ENCODE peak calls at places on chromosomes 16 and 17, in four cellular contexts. A is psoas muscle, W is GM23338, O is Caco-2. U is an unnamed sample.

GRCh38 chr17:16878084-16878483 is 93.8 kb downstream of the TNFRSF13B start:
- DNase-seq in A (no peak), W (no peak), O (no peak), U (no peak)

GRCh38 chr16:53224932-53225533 is 170.2 kb downstream of the CHD9 start:
- DNase-seq in A (no peak), W (no peak), O (no peak), U (no peak)

GRCh38 chr16:47847220-47847970 is 308.4 kb downstream of the ABCC12 start:
- DNase-seq in A (no peak), W (no peak), O (no peak), U (no peak)

GRCh38 chr16:67388591-67388990 is 4.7 kb downstream of the TPPP3 start:
- DNase-seq in A (no peak), W (no peak), O (no peak), U (no peak)

GRCh38 chr17:9918804-9919352 is 13.8 kb upstream of the RCVRN start:
- DNase-seq in A (no peak), W (no peak), O (no peak), U (no peak)

GRCh38 chr16:22670551-22670970 is 143.4 kb upstream of the HS3ST2 start:
- DNase-seq in A (no peak), W (peak; percentile 95), O (peak; percentile 58), U (no peak)

GRCh38 chr17:60106377-60107059 is 27.8 kb upstream of the HEATR6 start:
- DNase-seq in A (no peak), W (no peak), O (no peak), U (no peak)

GRCh38 chr17:30203471-30203981 is 32.0 kb downstream of the SLC6A4 start:
- DNase-seq in A (no peak), W (peak; percentile 68), O (no peak), U (no peak)

GRCh38 chr16:23865853-23866252 is 30.1 kb downstream of the PRKCB start:
- DNase-seq in A (no peak), W (peak; percentile 75), O (no peak), U (no peak)

GRCh38 chr17:42953669-42954068 is 10.6 kb downstream of the AARSD1 start:
- DNase-seq in A (no peak), W (no peak), O (no peak), U (no peak)

GRCh38 chr17:82839617-82840292 is at the start of gene ZNF750:
- DNase-seq in A (no peak), W (peak; percentile 48), O (no peak), U (no peak)

GRCh38 chr16:14007460-14007859 is 63.7 kb upstream of the MRTFB start:
- DNase-seq in A (no peak), W (no peak), O (no peak), U (peak; percentile 19)

GRCh38 chr17:81665205-81666091 is 957 bp downstream of the OXLD1 start:
- DNase-seq in A (no peak), W (peak; percentile 40), O (peak; percentile 55), U (no peak)

GRCh38 chr16:74605746-74606520 is 981 bp downstream of the GLG1 start:
- DNase-seq in A (no peak), W (no peak), O (no peak), U (no peak)

GRCh38 chr16:14013145-14013570 is 58.0 kb upstream of the MRTFB start:
- DNase-seq in A (no peak), W (no peak), O (no peak), U (no peak)

DNA sequence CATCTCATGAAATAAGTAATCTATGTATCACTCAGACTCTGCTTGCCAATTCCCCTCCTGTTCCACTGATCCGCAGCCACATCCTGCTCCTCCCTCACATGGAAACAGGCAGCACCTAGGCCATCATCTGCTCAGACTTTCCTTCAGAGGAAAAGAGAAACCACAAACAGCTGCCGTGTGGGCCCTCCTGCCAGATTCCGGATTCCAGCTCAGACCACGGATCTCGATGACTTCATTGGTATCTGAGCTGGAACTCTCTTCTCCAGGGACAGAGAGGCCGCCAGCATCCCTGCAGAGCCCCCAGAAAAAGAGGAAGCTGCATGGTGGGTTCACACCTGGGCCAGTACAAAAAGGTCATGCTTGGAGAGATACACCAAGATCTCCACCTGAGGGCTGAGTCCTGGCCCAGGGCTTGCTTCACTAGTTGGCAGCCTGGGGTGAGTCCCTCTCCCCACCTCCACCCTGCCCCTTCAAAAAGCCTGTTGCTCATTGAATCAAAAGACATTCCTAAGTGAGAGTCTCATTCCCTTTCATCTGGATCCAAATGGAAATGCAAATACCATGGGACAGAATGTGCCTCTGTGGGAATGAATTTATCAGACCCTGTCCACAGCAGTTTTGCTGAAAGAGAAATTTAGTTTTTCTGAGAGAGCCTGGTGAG is 47.2 kb downstream of the HOXB1 start:
- DNase-seq in A (peak; percentile 44), W (peak; percentile 26), O (no peak), U (peak; percentile 90)
- H3K27me3 ChIP-seq in A (no peaks in the 10 kb centered on the region), W (peaks cover 5% of the 10 kb centered on the region), O (no peaks in the 10 kb centered on the region), U (no peaks in the 10 kb centered on the region)

GRCh38 chr17:50154604-50155003 is 4.1 kb upstream of the PPP1R9B start:
- DNase-seq in A (no peak), W (no peak), O (no peak), U (no peak)

GRCh38 chr17:50152736-50153135 is 2.3 kb upstream of the PPP1R9B start:
- DNase-seq in A (no peak), W (no peak), O (no peak), U (no peak)

GRCh38 chr17:50155115-50155819 is 4.8 kb upstream of the PPP1R9B start:
- DNase-seq in A (peak; percentile 40), W (no peak), O (no peak), U (no peak)

GRCh38 chr17:50151937-50152547 is 1.6 kb upstream of the PPP1R9B start:
- DNase-seq in A (peak; percentile 82), W (peak; percentile 96), O (peak; percentile 95), U (peak; percentile 44)

DNA sequence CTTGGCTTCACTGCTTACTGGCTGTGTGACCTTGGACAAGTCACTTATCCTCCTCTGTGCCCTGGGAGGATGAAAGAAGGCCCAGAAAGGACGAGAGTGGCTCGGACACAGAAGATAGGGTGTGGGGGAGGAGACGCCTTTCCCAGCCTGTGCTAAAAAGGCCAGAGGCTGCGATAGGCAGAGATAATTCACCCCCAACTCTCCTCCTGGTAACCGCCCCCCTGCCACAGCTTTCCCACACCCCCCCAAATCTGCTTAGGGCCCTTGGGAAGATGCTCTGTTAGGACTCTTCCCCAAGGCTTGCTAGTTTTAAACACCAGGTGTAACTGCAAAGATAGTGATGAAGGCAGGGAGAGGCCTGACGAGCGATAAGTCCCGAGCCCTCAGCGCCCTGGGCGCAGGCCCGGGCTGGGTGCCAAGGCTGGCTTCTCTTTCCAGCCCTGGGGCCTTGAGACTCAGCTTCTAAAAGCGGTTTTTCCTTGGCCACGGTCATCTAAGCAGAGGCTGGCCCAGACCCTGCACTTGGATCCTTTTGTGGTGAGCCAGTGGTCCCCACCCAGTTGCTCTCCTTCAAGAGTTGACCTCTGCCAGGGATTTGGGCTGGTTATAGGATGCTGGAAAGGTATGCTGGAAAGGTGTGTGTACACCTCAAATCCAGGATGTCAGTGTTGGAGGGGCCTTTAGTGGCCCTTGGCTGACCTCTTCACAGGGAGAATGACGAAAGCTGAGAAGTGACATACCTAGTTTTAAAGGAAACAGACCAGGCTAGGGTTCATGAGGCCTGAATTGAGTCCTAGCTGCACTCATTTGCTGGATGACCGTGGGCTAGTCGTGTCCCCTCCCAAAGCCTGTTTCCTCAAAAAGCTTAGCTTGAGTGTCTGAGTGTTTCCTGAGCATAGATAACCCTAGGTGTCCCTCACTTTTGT is 3.4 kb upstream of the PPP1R9B start:
- DNase-seq in A (peak; percentile 77), W (no peak), O (no peak), U (no peak)
- H3K27me3 ChIP-seq in A (no peaks in the 10 kb centered on the region), W (peaks cover 17% of the 10 kb centered on the region), O (no peaks in the 10 kb centered on the region), U (no peaks in the 10 kb centered on the region)

GRCh38 chr17:51650202-51650601 is 389.9 kb downstream of the UTP18 start:
- DNase-seq in A (no peak), W (no peak), O (no peak), U (no peak)
- H3K27me3 ChIP-seq in A (no peaks in the 10 kb centered on the region), W (no peaks in the 10 kb centered on the region), O (no peaks in the 10 kb centered on the region), U (no peaks in the 10 kb centered on the region)

GRCh38 chr17:79353548-79353947 is 257.3 kb downstream of the RBFOX3 start:
- DNase-seq in A (no peak), W (no peak), O (no peak), U (no peak)
- H3K27me3 ChIP-seq in A (no peaks in the 10 kb centered on the region), W (no peaks in the 10 kb centered on the region), O (peaks cover 6% of the 10 kb centered on the region), U (peaks cover 5% of the 10 kb centered on the region)

GRCh38 chr16:2962334-2963073 is 1.6 kb upstream of the KREMEN2 start:
- DNase-seq in A (no peak), W (no peak), O (no peak), U (no peak)
- H3K27me3 ChIP-seq in A (no peaks in the 10 kb centered on the region), W (peaks cover 38% of the 10 kb centered on the region), O (no peaks in the 10 kb centered on the region), U (peaks cover 38% of the 10 kb centered on the region)

GRCh38 chr16:6861136-6861535 is 471.5 kb upstream of the RBFOX1 start:
- DNase-seq in A (no peak), W (peak; percentile 8), O (no peak), U (no peak)
- H3K27me3 ChIP-seq in A (no peaks in the 10 kb centered on the region), W (peaks cover 86% of the 10 kb centered on the region), O (no peaks in the 10 kb centered on the region), U (no peaks in the 10 kb centered on the region)

GRCh38 chr16:1106659-1107058 is 10.6 kb upstream of the C1QTNF8 start:
- DNase-seq in A (no peak), W (no peak), O (no peak), U (no peak)

GRCh38 chr16:1108299-1109252 is 12.5 kb upstream of the C1QTNF8 start:
- DNase-seq in A (peak; percentile 50), W (no peak), O (no peak), U (no peak)

GRCh38 chr16:1107731-1108130 is 11.7 kb upstream of the C1QTNF8 start:
- DNase-seq in A (no peak), W (no peak), O (no peak), U (no peak)

GRCh38 chr16:1107141-1107540 is 11.1 kb upstream of the C1QTNF8 start:
- DNase-seq in A (no peak), W (no peak), O (no peak), U (no peak)

DNA sequence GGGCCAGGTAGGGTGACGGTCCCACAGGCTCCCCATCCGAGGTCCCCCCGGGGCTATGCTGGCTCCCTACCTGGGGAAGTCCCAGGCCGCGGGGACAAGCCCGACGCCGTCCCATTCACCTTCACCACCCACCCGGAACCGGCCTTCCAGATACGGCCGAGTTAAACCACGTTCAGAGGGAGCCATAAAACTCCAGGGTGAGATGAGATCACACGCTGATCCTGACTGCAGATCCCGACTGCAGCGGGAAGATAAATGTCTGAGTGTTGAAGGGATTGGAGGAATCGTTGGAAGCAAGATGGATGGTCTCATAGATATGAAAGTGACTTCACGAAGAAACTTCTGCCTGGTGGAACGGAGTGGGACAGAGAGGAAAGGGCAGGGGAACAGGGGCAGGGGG is 13.6 kb upstream of the C1QTNF8 start:
- DNase-seq in A (no peak), W (no peak), O (no peak), U (no peak)
- H3K27me3 ChIP-seq in A (no peaks in the 10 kb centered on the region), W (no peaks in the 10 kb centered on the region), O (no peaks in the 10 kb centered on the region), U (peaks cover 3% of the 10 kb centered on the region)

GRCh38 chr16:2470234-2470601 is 879 bp upstream of the NTN3 start:
- DNase-seq in A (no peak), W (no peak), O (no peak), U (no peak)

GRCh38 chr16:2468142-2468724 is 2.9 kb upstream of the NTN3 start:
- DNase-seq in A (no peak), W (peak; percentile 63), O (peak; percentile 30), U (no peak)

GRCh38 chr16:2470603-2471015 is 488 bp upstream of the NTN3 start:
- DNase-seq in A (no peak), W (peak; percentile 42), O (no peak), U (no peak)

GRCh38 chr16:2468725-2469398 is 2.2 kb upstream of the NTN3 start:
- DNase-seq in A (no peak), W (peak; percentile 42), O (peak; percentile 47), U (no peak)

GRCh38 chr16:2469399-2470233 is 1.5 kb upstream of the NTN3 start:
- DNase-seq in A (no peak), W (no peak), O (no peak), U (no peak)
- H3K27me3 ChIP-seq in A (no peaks in the 10 kb centered on the region), W (peaks cover 65% of the 10 kb centered on the region), O (no peaks in the 10 kb centered on the region), U (no peaks in the 10 kb centered on the region)

U was measured in BJ.